ENCODE peak calls at places on chromosome 18, in nine cellular contexts. Q is stimulated activated CD8-positive, alpha-beta memory T cell treated with anti-CD3 and anti-CD28 coated beads, Interleukin-2, amount 100 ng/mL, for 48 hours; I is activated naive CD8-positive, alpha-beta T cell treated with anti-CD3 and anti-CD28 coated beads, Interleukin-2, amount 10 ng/mL, durations not matched to agents 7 days and 5 days; Z is cerebellum; F is sciatic nerve; T is mesenchymal stem cell; J is NAMALWA; N is ELR; C is nucleus accumbens. S is an unnamed sample.

GRCh38 chr18:23964282-23965238 is 50.0 kb upstream of the TTC39C start:
- DNase-seq in N (peak), J (peak), Q (peak), F (no peak), I (peak), T (no peak), Z (no peak), C (no peak), S (no peak)

GRCh38 chr18:616380-616995 is 19.7 kb downstream of the CLUL1 start:
- DNase-seq in T (peak), Z (peak), Q (no peak), N (peak), C (no peak), F (no peak), I (no peak), J (peak), S (no peak)

GRCh38 chr18:36697905-36698304 is 130.9 kb downstream of the TPGS2 start:
- DNase-seq in T (no peak), I (no peak), J (no peak), Z (no peak), N (peak), F (no peak), C (no peak), Q (no peak), S (no peak)

GRCh38 chr18:24180048-24180447 is 41.2 kb downstream of the CABYR start:
- DNase-seq in N (no peak), J (no peak), I (no peak), F (no peak), Q (no peak), T (no peak), Z (no peak), C (no peak), S (no peak)

GRCh38 chr18:13872373-13872772 is 43.0 kb downstream of the MC2R start:
- DNase-seq in F (no peak), T (no peak), Q (no peak), Z (no peak), I (no peak), C (no peak), J (no peak), N (no peak), S (no peak)

GRCh38 chr18:10860937-10861336 is 288.4 kb downstream of the PIEZO2 start:
- DNase-seq in T (peak), Z (no peak), J (no peak), C (no peak), F (no peak), N (peak), I (no peak), Q (no peak), S (no peak)

GRCh38 chr18:31819925-31820229 is 59.2 kb upstream of the SLC25A52 start:
- DNase-seq in I (no peak), Q (no peak), F (no peak), J (no peak), C (no peak), T (no peak), N (no peak), Z (no peak), S (no peak)

GRCh38 chr18:76499596-76500340 is 4.7 kb upstream of the ZNF516 start:
- DNase-seq in C (no peak), J (peak), T (no peak), N (no peak), Z (no peak), Q (no peak), I (no peak), F (no peak), S (no peak)

GRCh38 chr18:12309683-12310198 is 1.7 kb downstream of the TUBB6 start:
- DNase-seq in F (no peak), N (peak), J (no peak), Q (no peak), Z (no peak), C (no peak), T (peak), I (no peak), S (no peak)